ENCODE peak calls at places on chromosomes 1 and 21, in seven cellular contexts. One of them, this sample, is unnamed.

GRCh38 chr1:16204634-16205332 is 7.7 kb downstream of the ARHGEF19 start:
- DNase-seq in ovary: no peak
- DNase-seq in neuronal stem cell: no peak
- DNase-seq in stimulated activated CD4-positive, alpha-beta T cell treated with anti-CD3 and anti-CD28 coated beads, Interleukin-12 subunit alpha, Interleukin-12 subunit beta, amount 100 ng/mL, for 4 hours: no peak
- DNase-seq in lung: no peak
- DNase-seq in stimulated activated CD8-positive, alpha-beta memory T cell treated with anti-CD3 and anti-CD28 coated beads, Interleukin-2, amount 100 ng/mL, for 48 hours: peak; percentile 21
- DNase-seq in germinal center: no peak
- DNase-seq in this sample: peak; percentile 70

GRCh38 chr21:39079617-39080016 is 103.6 kb downstream of the PSMG1 start:
- DNase-seq in ovary: no peak
- DNase-seq in neuronal stem cell: no peak
- DNase-seq in stimulated activated CD4-positive, alpha-beta T cell treated with anti-CD3 and anti-CD28 coated beads, Interleukin-12 subunit alpha, Interleukin-12 subunit beta, amount 100 ng/mL, for 4 hours: no peak
- DNase-seq in lung: peak; percentile 87
- DNase-seq in stimulated activated CD8-positive, alpha-beta memory T cell treated with anti-CD3 and anti-CD28 coated beads, Interleukin-2, amount 100 ng/mL, for 48 hours: no peak
- DNase-seq in germinal center: no peak
- DNase-seq in this sample: peak; percentile 90

GRCh38 chr1:52504720-52505119 is 48.2 kb downstream of the TUT4 start:
- DNase-seq in ovary: no peak
- DNase-seq in neuronal stem cell: no peak
- DNase-seq in stimulated activated CD4-positive, alpha-beta T cell treated with anti-CD3 and anti-CD28 coated beads, Interleukin-12 subunit alpha, Interleukin-12 subunit beta, amount 100 ng/mL, for 4 hours: no peak
- DNase-seq in lung: no peak
- DNase-seq in stimulated activated CD8-positive, alpha-beta memory T cell treated with anti-CD3 and anti-CD28 coated beads, Interleukin-2, amount 100 ng/mL, for 48 hours: no peak
- DNase-seq in germinal center: no peak
- DNase-seq in this sample: no peak

GRCh38 chr1:110927484-110928075 is 36.1 kb downstream of the LRIF1 start:
- DNase-seq in ovary: no peak
- DNase-seq in neuronal stem cell: no peak
- DNase-seq in stimulated activated CD4-positive, alpha-beta T cell treated with anti-CD3 and anti-CD28 coated beads, Interleukin-12 subunit alpha, Interleukin-12 subunit beta, amount 100 ng/mL, for 4 hours: no peak
- DNase-seq in lung: no peak
- DNase-seq in stimulated activated CD8-positive, alpha-beta memory T cell treated with anti-CD3 and anti-CD28 coated beads, Interleukin-2, amount 100 ng/mL, for 48 hours: no peak
- DNase-seq in germinal center: no peak
- DNase-seq in this sample: no peak

GRCh38 chr1:248841702-248842395 is 3.8 kb downstream of the ZNF672 start:
- DNase-seq in ovary: no peak
- DNase-seq in neuronal stem cell: peak; percentile 26
- DNase-seq in stimulated activated CD4-positive, alpha-beta T cell treated with anti-CD3 and anti-CD28 coated beads, Interleukin-12 subunit alpha, Interleukin-12 subunit beta, amount 100 ng/mL, for 4 hours: no peak
- DNase-seq in lung: no peak
- DNase-seq in stimulated activated CD8-positive, alpha-beta memory T cell treated with anti-CD3 and anti-CD28 coated beads, Interleukin-2, amount 100 ng/mL, for 48 hours: no peak
- DNase-seq in germinal center: no peak
- DNase-seq in this sample: peak; percentile 43

GRCh38 chr1:65109515-65109914 is 38.5 kb upstream of the AK4 start:
- DNase-seq in ovary: no peak
- DNase-seq in neuronal stem cell: no peak
- DNase-seq in stimulated activated CD4-positive, alpha-beta T cell treated with anti-CD3 and anti-CD28 coated beads, Interleukin-12 subunit alpha, Interleukin-12 subunit beta, amount 100 ng/mL, for 4 hours: no peak
- DNase-seq in lung: no peak
- DNase-seq in stimulated activated CD8-positive, alpha-beta memory T cell treated with anti-CD3 and anti-CD28 coated beads, Interleukin-2, amount 100 ng/mL, for 48 hours: no peak
- DNase-seq in germinal center: no peak
- DNase-seq in this sample: no peak

GRCh38 chr1:96865731-96866684 is 144.4 kb downstream of the PTBP2 start:
- DNase-seq in ovary: no peak
- DNase-seq in neuronal stem cell: no peak
- DNase-seq in stimulated activated CD4-positive, alpha-beta T cell treated with anti-CD3 and anti-CD28 coated beads, Interleukin-12 subunit alpha, Interleukin-12 subunit beta, amount 100 ng/mL, for 4 hours: no peak
- DNase-seq in lung: no peak
- DNase-seq in stimulated activated CD8-positive, alpha-beta memory T cell treated with anti-CD3 and anti-CD28 coated beads, Interleukin-2, amount 100 ng/mL, for 48 hours: no peak
- DNase-seq in germinal center: no peak
- DNase-seq in this sample: no peak

GRCh38 chr1:234611153-234611798 is 1.3 kb upstream of the IRF2BP2 start:
- DNase-seq in ovary: no peak
- DNase-seq in neuronal stem cell: peak; percentile 71
- DNase-seq in stimulated activated CD4-positive, alpha-beta T cell treated with anti-CD3 and anti-CD28 coated beads, Interleukin-12 subunit alpha, Interleukin-12 subunit beta, amount 100 ng/mL, for 4 hours: no peak
- DNase-seq in lung: peak; percentile 64
- DNase-seq in stimulated activated CD8-positive, alpha-beta memory T cell treated with anti-CD3 and anti-CD28 coated beads, Interleukin-2, amount 100 ng/mL, for 48 hours: no peak
- DNase-seq in germinal center: peak; percentile 74
- DNase-seq in this sample: no peak

GRCh38 chr1:206537141-206537540 is 29.8 kb downstream of the RASSF5 start:
- DNase-seq in ovary: no peak
- DNase-seq in neuronal stem cell: no peak
- DNase-seq in stimulated activated CD4-positive, alpha-beta T cell treated with anti-CD3 and anti-CD28 coated beads, Interleukin-12 subunit alpha, Interleukin-12 subunit beta, amount 100 ng/mL, for 4 hours: no peak
- DNase-seq in lung: no peak
- DNase-seq in stimulated activated CD8-positive, alpha-beta memory T cell treated with anti-CD3 and anti-CD28 coated beads, Interleukin-2, amount 100 ng/mL, for 48 hours: no peak
- DNase-seq in germinal center: no peak
- DNase-seq in this sample: no peak

GRCh38 chr1:236302941-236303340 is 21.2 kb upstream of the ERO1B start:
- DNase-seq in ovary: no peak
- DNase-seq in neuronal stem cell: no peak
- DNase-seq in stimulated activated CD4-positive, alpha-beta T cell treated with anti-CD3 and anti-CD28 coated beads, Interleukin-12 subunit alpha, Interleukin-12 subunit beta, amount 100 ng/mL, for 4 hours: no peak
- DNase-seq in lung: no peak
- DNase-seq in stimulated activated CD8-positive, alpha-beta memory T cell treated with anti-CD3 and anti-CD28 coated beads, Interleukin-2, amount 100 ng/mL, for 48 hours: no peak
- DNase-seq in germinal center: no peak
- DNase-seq in this sample: no peak

GRCh38 chr21:41926068-41926806 is 27.6 kb downstream of the C2CD2 start:
- DNase-seq in ovary: no peak
- DNase-seq in neuronal stem cell: no peak
- DNase-seq in stimulated activated CD4-positive, alpha-beta T cell treated with anti-CD3 and anti-CD28 coated beads, Interleukin-12 subunit alpha, Interleukin-12 subunit beta, amount 100 ng/mL, for 4 hours: peak; percentile 22
- DNase-seq in lung: no peak
- DNase-seq in stimulated activated CD8-positive, alpha-beta memory T cell treated with anti-CD3 and anti-CD28 coated beads, Interleukin-2, amount 100 ng/mL, for 48 hours: no peak
- DNase-seq in germinal center: peak; percentile 78
- DNase-seq in this sample: no peak

GRCh38 chr1:212186427-212187207 is 98.6 kb upstream of the PPP2R5A start:
- DNase-seq in ovary: no peak
- DNase-seq in neuronal stem cell: no peak
- DNase-seq in stimulated activated CD4-positive, alpha-beta T cell treated with anti-CD3 and anti-CD28 coated beads, Interleukin-12 subunit alpha, Interleukin-12 subunit beta, amount 100 ng/mL, for 4 hours: no peak
- DNase-seq in lung: no peak
- DNase-seq in stimulated activated CD8-positive, alpha-beta memory T cell treated with anti-CD3 and anti-CD28 coated beads, Interleukin-2, amount 100 ng/mL, for 48 hours: no peak
- DNase-seq in germinal center: peak; percentile 70
- DNase-seq in this sample: no peak

GRCh38 chr1:116287341-116288200 is 85.5 kb upstream of the ATP1A1 start:
- DNase-seq in ovary: no peak
- DNase-seq in neuronal stem cell: no peak
- DNase-seq in stimulated activated CD4-positive, alpha-beta T cell treated with anti-CD3 and anti-CD28 coated beads, Interleukin-12 subunit alpha, Interleukin-12 subunit beta, amount 100 ng/mL, for 4 hours: no peak
- DNase-seq in lung: no peak
- DNase-seq in stimulated activated CD8-positive, alpha-beta memory T cell treated with anti-CD3 and anti-CD28 coated beads, Interleukin-2, amount 100 ng/mL, for 48 hours: no peak
- DNase-seq in germinal center: no peak
- DNase-seq in this sample: no peak

GRCh38 chr1:111334169-111334568 is 43.5 kb downstream of the CHIA start:
- DNase-seq in ovary: no peak
- DNase-seq in neuronal stem cell: no peak
- DNase-seq in stimulated activated CD4-positive, alpha-beta T cell treated with anti-CD3 and anti-CD28 coated beads, Interleukin-12 subunit alpha, Interleukin-12 subunit beta, amount 100 ng/mL, for 4 hours: peak; percentile 31
- DNase-seq in lung: no peak
- DNase-seq in stimulated activated CD8-positive, alpha-beta memory T cell treated with anti-CD3 and anti-CD28 coated beads, Interleukin-2, amount 100 ng/mL, for 48 hours: peak; percentile 17
- DNase-seq in germinal center: peak; percentile 57
- DNase-seq in this sample: no peak

GRCh38 chr1:202576816-202577215 is 133.4 kb downstream of the SYT2 start:
- DNase-seq in ovary: no peak
- DNase-seq in neuronal stem cell: no peak
- DNase-seq in stimulated activated CD4-positive, alpha-beta T cell treated with anti-CD3 and anti-CD28 coated beads, Interleukin-12 subunit alpha, Interleukin-12 subunit beta, amount 100 ng/mL, for 4 hours: no peak
- DNase-seq in lung: no peak
- DNase-seq in stimulated activated CD8-positive, alpha-beta memory T cell treated with anti-CD3 and anti-CD28 coated beads, Interleukin-2, amount 100 ng/mL, for 48 hours: no peak
- DNase-seq in germinal center: no peak
- DNase-seq in this sample: no peak

GRCh38 chr1:159927211-159927886 is 2.0 kb upstream of the TAGLN2 start:
- DNase-seq in ovary: no peak
- DNase-seq in neuronal stem cell: no peak
- DNase-seq in stimulated activated CD4-positive, alpha-beta T cell treated with anti-CD3 and anti-CD28 coated beads, Interleukin-12 subunit alpha, Interleukin-12 subunit beta, amount 100 ng/mL, for 4 hours: no peak
- DNase-seq in lung: no peak
- DNase-seq in stimulated activated CD8-positive, alpha-beta memory T cell treated with anti-CD3 and anti-CD28 coated beads, Interleukin-2, amount 100 ng/mL, for 48 hours: no peak
- DNase-seq in germinal center: no peak
- DNase-seq in this sample: no peak